ENCODE peak calls at places on chromosome 12, in four cellular contexts. L, N, K and G are unnamed samples.

GRCh38 chr12:2212971-2213869 is 160.4 kb downstream of the CACNA1C start:
- DNase-seq in L (no peak), N (no peak), K (no peak), G (no peak)

GRCh38 chr12:75784591-75784990 is 247.0 kb downstream of the PHLDA1 start:
- DNase-seq in L (no peak), N (no peak), K (peak), G (no peak)

GRCh38 chr12:15534870-15535269 is 212.6 kb downstream of the PTPRO start:
- DNase-seq in L (no peak), N (no peak), K (no peak), G (no peak)

GRCh38 chr12:24948452-24948815 is 467 bp downstream of the BCAT1 start:
- DNase-seq in L (no peak), N (peak), K (no peak), G (peak)

GRCh38 chr12:102197789-102198188 is at the start of gene PMCH:
- DNase-seq in L (no peak), N (no peak), K (no peak), G (peak)

GRCh38 chr12:105748806-105749600 is 389.8 kb downstream of the NUAK1 start:
- DNase-seq in L (no peak), N (no peak), K (no peak), G (no peak)

GRCh38 chr12:13038491-13039161 is 5.6 kb upstream of the FAM234B start:
- DNase-seq in L (no peak), N (no peak), K (no peak), G (no peak)

GRCh38 chr12:27593266-27593665 is 69.3 kb downstream of the PPFIBP1 start:
- DNase-seq in L (no peak), N (no peak), K (no peak), G (no peak)

GRCh38 chr12:120236124-120236398 is 29.5 kb downstream of the PXN start:
- DNase-seq in L (no peak), N (no peak), K (no peak), G (no peak)

GRCh38 chr12:124940393-124941169 is 26.1 kb upstream of the UBC start:
- DNase-seq in L (peak), N (peak), K (peak), G (peak)

GRCh38 chr12:124834822-124835221 is 28.8 kb downstream of the SCARB1 start:
- DNase-seq in L (no peak), N (no peak), K (no peak), G (no peak)

GRCh38 chr12:67472551-67472950 is 176.0 kb upstream of the DYRK2 start:
- DNase-seq in L (no peak), N (no peak), K (no peak), G (no peak)

GRCh38 chr12:31323466-31324115 is 2.4 kb downstream of the SINHCAF start:
- DNase-seq in L (peak), N (peak), K (no peak), G (no peak)

DNA sequence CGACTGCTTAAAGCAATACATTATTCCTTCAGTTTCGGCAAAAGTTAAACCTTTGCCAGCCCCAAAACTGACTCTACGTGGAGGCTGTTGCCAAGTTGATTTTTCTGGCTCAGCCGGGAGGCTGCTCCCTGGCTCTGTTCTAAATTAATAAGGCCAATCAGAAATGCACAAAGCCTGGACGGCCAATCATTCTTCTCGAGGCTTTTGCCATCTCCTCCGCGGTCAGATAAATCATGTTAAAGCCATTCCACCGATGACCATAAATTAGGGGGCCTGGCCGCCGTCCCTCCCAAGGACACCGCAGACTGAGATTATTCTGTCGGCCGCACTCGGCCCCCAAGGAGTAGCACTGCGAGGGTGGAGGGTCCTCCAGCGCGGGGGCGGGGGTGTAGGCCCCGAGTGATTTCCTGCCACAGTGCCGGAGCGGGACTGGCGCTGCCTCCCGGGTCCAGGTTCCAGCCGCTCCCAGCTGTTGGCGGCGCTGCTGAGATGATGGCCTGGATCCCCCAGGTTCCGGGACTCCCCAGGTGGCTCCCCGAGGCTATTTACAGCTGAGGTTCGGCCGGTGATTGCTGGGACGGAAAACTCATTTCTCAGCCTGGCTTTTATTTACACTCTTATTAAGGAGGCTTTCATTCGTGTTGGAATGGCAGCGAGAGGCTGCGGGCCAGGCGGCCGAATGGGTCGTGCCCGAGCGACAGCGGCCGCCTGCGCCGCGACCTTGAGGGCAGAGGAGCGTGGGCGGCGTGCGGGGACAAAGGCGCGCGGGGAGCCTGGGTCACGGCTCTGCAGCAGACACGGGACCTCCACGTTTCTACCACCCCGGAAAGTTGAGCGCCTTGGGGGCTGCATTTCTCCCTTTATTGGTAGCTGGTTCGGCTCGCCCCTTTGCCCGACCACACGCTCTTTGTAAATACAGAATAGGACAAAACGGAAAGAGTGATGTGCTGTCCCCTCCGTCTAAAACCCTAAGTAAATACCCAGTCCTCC is 165.2 kb downstream of the MON2 start:
- DNase-seq in L (peak), N (no peak), K (peak), G (no peak)
- TF ChIP-seq CBFB in L (no peak), N (no peak), K (no peak), G (no peak)

GRCh38 chr12:32949815-32950214 is 53.2 kb upstream of the PKP2 start:
- DNase-seq in L (no peak), N (no peak), K (no peak), G (no peak)

GRCh38 chr12:32946504-32947131 is 50.0 kb upstream of the PKP2 start:
- DNase-seq in L (no peak), N (peak), K (no peak), G (no peak)

GRCh38 chr12:32944195-32944594 is 47.6 kb upstream of the PKP2 start:
- DNase-seq in L (no peak), N (peak), K (no peak), G (no peak)

GRCh38 chr12:32947203-32947795 is 50.7 kb upstream of the PKP2 start:
- DNase-seq in L (no peak), N (peak), K (peak), G (no peak)
- TF ChIP-seq CBFB in L (no peak), N (no peak), K (no peak), G (no peak)

GRCh38 chr12:26271024-26271423 is 75.7 kb downstream of the SSPN start:
- DNase-seq in L (no peak), N (peak), K (no peak), G (no peak)

GRCh38 chr12:26274441-26275312 is 79.3 kb downstream of the SSPN start:
- DNase-seq in L (no peak), N (peak), K (peak), G (peak)

GRCh38 chr12:26271889-26272492 is 76.6 kb downstream of the SSPN start:
- DNase-seq in L (no peak), N (peak), K (no peak), G (peak)

GRCh38 chr12:26275313-26276257 is 80.2 kb downstream of the SSPN start:
- DNase-seq in L (no peak), N (no peak), K (peak), G (no peak)

GRCh38 chr12:26273811-26274210 is 78.4 kb downstream of the SSPN start:
- DNase-seq in L (no peak), N (peak), K (no peak), G (no peak)
- TF ChIP-seq CBFB in L (no peak), N (no peak), K (no peak), G (no peak)

DNA sequence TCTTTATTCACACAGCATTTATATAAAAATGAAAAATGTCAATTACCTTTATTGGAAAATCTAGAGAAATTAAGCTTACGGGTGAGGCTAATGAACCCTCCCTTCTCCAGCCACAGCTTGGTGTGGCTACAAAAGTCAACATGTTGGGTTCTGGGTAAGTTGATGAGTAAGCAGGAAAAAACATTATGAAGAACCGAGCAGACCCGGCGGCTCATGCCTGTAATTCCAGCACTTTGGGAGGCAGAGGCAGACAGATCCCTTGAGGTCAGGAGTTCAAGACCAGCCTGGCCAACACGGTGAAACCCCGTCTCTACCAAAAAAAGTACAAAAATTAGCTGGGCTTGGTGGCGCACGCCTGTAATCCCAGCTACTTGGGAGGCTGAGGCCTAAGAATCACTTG is 10.9 kb downstream of the NAA25 start:
- DNase-seq in L (no peak), N (no peak), K (no peak), G (no peak)
- TF ChIP-seq CBFB in L (no peak), N (no peak), K (no peak), G (no peak)

GRCh38 chr12:95473440-95473946 is 459 bp upstream of the METAP2 start:
- DNase-seq in L (no peak), N (peak), K (peak), G (peak)
- TF ChIP-seq CBFB in L (no peak), N (no peak), K (no peak), G (no peak)